ENCODE peak calls at places on chromosomes 3 and 15, in ten cellular contexts. V, X, K, Z, H, P, S, E, C and L are unnamed samples. For H3K9me3 and H3K27me3, the result is how much of the 10 kb centered on the place peaks cover.

GRCh38 chr3:50248387-50248786 is 12.4 kb downstream of the GNAI2 start:
- DNase-seq in V (no peak), X (peak), K (no peak), Z (peak), H (no peak), P (no peak), S (no peak), E (no peak), C (no peak), L (no peak)

GRCh38 chr15:29677450-29677849 is 144.8 kb downstream of the TJP1 start:
- DNase-seq in V (no peak), X (no peak), K (no peak), Z (no peak), H (no peak), P (no peak), S (no peak), E (no peak), C (no peak), L (no peak)

GRCh38 chr3:169256791-169257522 is 406.6 kb downstream of the MECOM start:
- DNase-seq in V (no peak), X (no peak), K (no peak), Z (no peak), H (peak), P (peak), S (no peak), E (no peak), C (no peak), L (no peak)

GRCh38 chr15:69209661-69210060 is 49.2 kb downstream of the GLCE start:
- DNase-seq in V (no peak), X (no peak), K (no peak), Z (no peak), H (no peak), P (no peak), S (no peak), E (peak), C (no peak), L (no peak)

GRCh38 chr3:196778755-196779154 is 39.1 kb downstream of the PAK2 start:
- DNase-seq in V (no peak), X (peak), K (peak), Z (no peak), H (peak), P (peak), S (no peak), E (no peak), C (no peak), L (no peak)

GRCh38 chr15:34161329-34161953 is 48.5 kb downstream of the KATNBL1 start:
- DNase-seq in V (no peak), X (peak), K (no peak), Z (no peak), H (peak), P (no peak), S (no peak), E (no peak), C (no peak), L (no peak)

GRCh38 chr3:15050405-15051092 is 14.6 kb downstream of the MRPS25 start:
- DNase-seq in V (no peak), X (no peak), K (no peak), Z (no peak), H (no peak), P (no peak), S (no peak), E (no peak), C (no peak), L (no peak)

GRCh38 chr15:58873267-58873666 is 60.2 kb downstream of the SLTM start:
- DNase-seq in V (no peak), X (peak), K (no peak), Z (no peak), H (peak), P (peak), S (no peak), E (no peak), C (no peak), L (no peak)

GRCh38 chr3:156865732-156866131 is 39.6 kb downstream of the LEKR1 start:
- DNase-seq in V (no peak), X (peak), K (no peak), Z (no peak), H (peak), P (peak), S (no peak), E (no peak), C (no peak), L (no peak)

DNA sequence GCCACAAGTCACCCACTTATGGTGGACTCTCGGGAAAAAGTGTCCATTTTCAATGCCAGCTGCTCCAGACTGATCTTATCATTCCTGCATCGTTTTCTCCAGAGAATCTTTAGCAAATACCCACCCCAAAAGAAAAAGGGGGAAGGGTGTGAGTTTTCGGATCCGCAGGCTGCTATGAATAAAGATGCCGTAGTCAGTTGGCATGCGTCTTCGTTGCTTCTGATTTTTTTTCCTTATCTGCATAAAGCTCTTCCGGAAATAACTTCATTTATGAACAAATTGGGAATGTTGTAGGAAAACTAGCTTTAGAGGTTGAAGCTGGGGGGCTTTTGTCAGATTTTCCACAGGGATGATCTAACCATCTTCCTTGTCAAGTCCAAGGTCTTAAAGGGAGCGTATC is 22.4 kb upstream of the VILL start:
- DNase-seq in V (no peak), X (no peak), K (no peak), Z (no peak), H (no peak), P (no peak), S (no peak), E (no peak), C (no peak), L (no peak)
- H3K4me3 ChIP-seq in V (no peak), X (no peak), K (no peak), Z (no peak), H (no peak), P (no peak), S (no peak), E (no peak), C (no peak), L (no peak)

GRCh38 chr3:145355175-145355574 is 805.8 kb downstream of the PLOD2 start:
- DNase-seq in V (no peak), X (no peak), K (no peak), Z (no peak), H (no peak), P (no peak), S (no peak), E (peak), C (no peak), L (no peak)

GRCh38 chr3:145357453-145357852 is 803.5 kb downstream of the PLOD2 start:
- DNase-seq in V (no peak), X (no peak), K (no peak), Z (no peak), H (no peak), P (no peak), S (no peak), E (no peak), C (no peak), L (no peak)

DNA sequence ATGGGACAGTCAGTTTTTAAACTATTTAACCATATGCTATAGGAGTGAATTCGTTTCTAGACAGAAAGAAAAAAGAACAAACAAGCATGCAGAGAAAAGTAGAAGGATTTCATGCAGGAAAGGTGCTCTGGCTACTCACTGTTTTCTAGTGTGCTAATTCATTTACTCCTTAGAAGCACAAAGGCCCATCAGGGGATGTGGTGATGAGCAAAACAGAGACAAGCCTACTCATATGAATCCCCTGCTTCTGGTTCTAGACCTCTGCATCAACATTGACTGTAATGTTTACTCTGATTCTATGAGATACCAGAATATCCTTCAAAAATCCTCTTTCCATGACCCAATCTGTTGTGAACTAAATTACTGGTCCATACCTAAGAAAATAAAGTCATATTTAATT is 801.9 kb downstream of the PLOD2 start:
- DNase-seq in V (no peak), X (no peak), K (no peak), Z (no peak), H (no peak), P (no peak), S (no peak), E (peak), C (no peak), L (no peak)
- H3K9me3 ChIP-seq in V (under half), X (under half), K (under half), Z (under half), H (under half), P (under half), S (under half), E (under half), C (under half), L (under half)

DNA sequence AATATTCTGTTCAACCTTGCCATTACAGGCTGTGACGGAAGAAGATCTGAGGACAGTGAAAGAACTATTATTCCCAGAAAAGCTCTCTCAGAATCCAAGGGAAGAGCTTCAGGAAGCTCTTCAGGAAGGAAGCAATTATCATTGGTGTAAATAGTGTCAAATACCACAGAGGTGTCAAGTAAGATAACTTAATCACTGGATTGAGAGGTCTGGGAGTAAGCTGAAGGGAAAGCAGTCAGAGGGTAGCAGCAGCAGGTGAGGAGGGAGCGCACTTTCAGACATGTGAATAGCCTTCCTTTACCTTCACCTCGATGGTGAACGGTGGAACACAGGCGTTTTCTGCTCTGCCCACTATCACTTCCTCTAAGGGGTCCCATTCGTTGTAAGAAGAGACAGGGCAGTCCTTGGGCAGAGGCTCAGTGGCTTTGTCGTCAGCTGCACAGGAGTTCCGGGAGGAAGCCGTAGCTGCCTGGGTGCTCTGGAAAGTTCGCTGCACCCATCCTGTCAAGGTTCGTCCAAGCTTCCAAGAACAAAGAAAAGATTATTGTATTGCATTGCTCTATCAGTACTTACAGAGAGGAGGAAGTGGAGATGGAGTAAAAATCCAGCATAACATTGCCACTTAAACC is 1.9 kb downstream of the GATM start:
- DNase-seq in V (no peak), X (no peak), K (no peak), Z (no peak), H (no peak), P (no peak), S (no peak), E (no peak), C (no peak), L (no peak)
- H3K27me3 ChIP-seq in V (under half), X (under half), K (half or more), Z (under half), H (under half), P (under half), S (under half), E (half or more), C (under half), L (under half)

DNA sequence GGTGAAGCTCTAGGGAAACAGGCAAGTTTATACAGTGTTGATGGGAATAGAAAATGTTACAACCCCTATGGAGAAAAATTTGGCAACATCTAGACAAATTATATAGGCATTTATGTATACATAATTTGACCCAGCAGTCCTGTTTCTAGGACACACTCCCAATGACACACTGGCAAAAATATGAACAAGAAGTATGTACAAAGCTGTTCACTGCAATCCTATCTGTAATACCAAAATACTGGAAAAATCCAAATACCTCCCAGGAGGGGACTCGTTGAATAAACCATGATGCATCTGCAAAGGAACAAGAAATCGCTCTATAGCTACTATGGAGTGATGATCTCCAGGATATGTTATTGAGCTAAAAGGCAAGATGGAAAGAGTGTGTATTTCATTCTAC is 8.5 kb downstream of the BFSP2 start:
- DNase-seq in V (no peak), X (no peak), K (no peak), Z (no peak), H (peak), P (no peak), S (no peak), E (no peak), C (no peak), L (no peak)
- H3K4me3 ChIP-seq in V (no peak), X (no peak), K (no peak), Z (no peak), H (no peak), P (no peak), S (no peak), E (no peak), C (no peak), L (no peak)

DNA sequence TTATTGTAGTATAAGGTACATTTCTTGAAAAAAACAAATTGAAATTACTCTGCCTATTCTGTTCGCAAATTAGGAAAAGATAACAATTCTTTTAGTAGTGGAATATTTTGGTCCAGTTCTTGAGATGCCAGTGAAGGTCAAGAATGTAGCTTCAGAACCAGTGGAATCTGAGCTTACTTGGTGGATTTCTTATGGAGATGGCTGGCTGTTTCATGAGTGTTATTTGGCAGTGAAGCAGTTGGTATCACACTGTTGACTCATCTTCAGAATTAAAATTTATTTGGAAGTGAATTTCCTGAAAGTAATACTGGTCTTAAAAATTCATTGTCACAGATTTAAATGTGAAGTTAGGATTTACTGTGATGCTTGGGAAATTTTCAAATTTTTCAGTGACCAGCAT is 19.1 kb downstream of the RNF13 start:
- DNase-seq in V (no peak), X (no peak), K (no peak), Z (no peak), H (peak), P (no peak), S (no peak), E (no peak), C (no peak), L (no peak)
- H3K9me3 ChIP-seq in V (under half), X (under half), K (under half), Z (half or more), H (under half), P (under half), S (half or more), E (under half), C (under half), L (under half)

GRCh38 chr3:73571238-73571741 is 53.5 kb downstream of the PDZRN3 start:
- DNase-seq in V (no peak), X (no peak), K (no peak), Z (no peak), H (no peak), P (no peak), S (no peak), E (no peak), C (no peak), L (no peak)
- H3K27me3 ChIP-seq in V (under half), X (under half), K (under half), Z (under half), H (under half), P (under half), S (under half), E (under half), C (under half), L (under half)

GRCh38 chr3:115301364-115301860 is 154.3 kb upstream of the ZBTB20 start:
- DNase-seq in V (no peak), X (no peak), K (no peak), Z (no peak), H (peak), P (no peak), S (no peak), E (no peak), C (no peak), L (no peak)
- H3K4me3 ChIP-seq in V (no peak), X (no peak), K (no peak), Z (no peak), H (no peak), P (no peak), S (no peak), E (no peak), C (no peak), L (no peak)

GRCh38 chr3:147554332-147554731 is 145.2 kb downstream of the ZIC1 start:
- DNase-seq in V (no peak), X (no peak), K (no peak), Z (no peak), H (no peak), P (no peak), S (no peak), E (no peak), C (no peak), L (no peak)
- H3K9me3 ChIP-seq in V (under half), X (under half), K (under half), Z (under half), H (under half), P (under half), S (under half), E (under half), C (under half), L (under half)

DNA sequence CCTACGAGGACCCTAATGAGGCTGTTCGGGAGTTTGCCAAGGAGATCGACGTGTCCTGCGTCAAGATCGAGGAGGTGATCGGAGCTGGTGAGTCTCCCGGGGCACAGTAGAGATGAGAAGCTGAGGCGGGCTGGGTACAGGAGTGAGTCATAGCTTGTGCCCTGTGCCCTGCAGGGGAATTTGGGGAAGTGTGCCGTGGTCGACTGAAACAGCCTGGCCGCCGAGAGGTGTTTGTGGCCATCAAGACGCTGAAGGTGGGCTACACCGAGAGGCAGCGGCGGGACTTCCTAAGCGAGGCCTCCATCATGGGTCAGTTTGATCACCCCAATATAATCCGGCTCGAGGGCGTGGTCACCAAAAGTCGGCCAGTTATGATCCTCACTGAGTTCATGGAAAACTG is 17.9 kb downstream of the EPHB3 start:
- DNase-seq in V (no peak), X (no peak), K (no peak), Z (no peak), H (no peak), P (no peak), S (no peak), E (no peak), C (no peak), L (no peak)
- H3K27me3 ChIP-seq in V (under half), X (under half), K (under half), Z (under half), H (under half), P (under half), S (under half), E (under half), C (under half), L (under half)

DNA sequence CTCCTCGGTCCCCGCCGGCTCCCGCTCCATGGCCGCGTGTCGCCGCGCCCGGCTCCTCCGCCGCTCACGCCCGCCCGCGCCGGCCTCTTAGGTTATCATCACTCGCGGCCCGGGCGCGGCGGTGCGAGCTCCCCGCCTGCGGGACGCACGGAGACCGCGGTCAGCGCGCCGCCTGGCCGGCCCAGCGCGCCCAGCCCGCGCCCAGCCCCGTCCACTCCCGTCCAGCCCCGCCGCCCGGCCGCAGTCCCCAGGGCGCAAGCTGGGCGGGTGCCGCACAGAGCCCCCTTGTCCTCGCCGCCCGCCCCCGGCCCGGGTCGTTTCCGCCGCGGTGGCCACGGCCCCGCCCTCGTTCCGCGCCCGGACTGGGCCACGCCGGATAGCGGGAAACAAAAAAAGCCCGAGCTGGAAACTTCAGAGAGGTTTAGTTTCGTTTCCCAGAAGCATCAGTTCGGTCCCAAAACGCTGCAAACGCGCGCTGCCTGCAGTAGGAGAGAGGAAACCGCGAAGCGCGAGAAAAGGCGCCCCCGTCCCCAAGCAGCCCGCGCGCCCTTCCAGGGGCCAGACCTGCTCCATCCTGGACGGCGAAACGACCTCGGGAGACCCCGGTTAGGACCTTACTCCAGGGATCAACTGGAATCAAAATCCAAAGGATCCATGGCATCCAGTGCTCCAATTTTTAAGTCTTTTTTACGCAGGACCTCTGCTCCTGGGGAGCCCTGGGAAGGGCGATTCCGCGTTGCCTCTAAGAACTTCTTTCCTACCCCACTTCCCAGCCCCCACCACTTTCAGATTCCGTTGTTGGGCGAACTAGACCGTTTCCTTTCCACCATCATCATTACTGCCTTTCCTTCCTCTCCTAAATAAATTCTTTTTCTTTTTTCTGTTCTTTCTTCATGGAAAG is at the start of gene ATP10A:
- DNase-seq in V (peak), X (peak), K (no peak), Z (peak), H (peak), P (peak), S (no peak), E (peak), C (no peak), L (peak)
- H3K4me3 ChIP-seq in V (peak), X (peak), K (peak), Z (peak), H (peak), P (peak), S (peak), E (peak), C (peak), L (peak)